ENCODE peak calls at places on chromosomes 16 and 17, in nine cellular contexts. One of them, this sample, is unnamed. For H3K9me3 and H3K4me1, the result is how much of the 10 kb centered on the place peaks cover.

GRCh38 chr17:76547183-76547641 is 7.4 kb downstream of the PRCD start:
- DNase-seq in SK-N-SH: peak
- DNase-seq in right atrium auricular region: peak
- DNase-seq in ovary: peak
- DNase-seq in psoas muscle: no peak
- DNase-seq in A549: peak
- DNase-seq in IMR-90: peak
- DNase-seq in CD8-positive, alpha-beta T cell: peak
- DNase-seq in HCT116: no peak
- DNase-seq in this sample: peak

GRCh38 chr16:23362460-23363317 is 60.6 kb downstream of the SCNN1B start:
- DNase-seq in SK-N-SH: no peak
- DNase-seq in right atrium auricular region: no peak
- DNase-seq in ovary: peak
- DNase-seq in psoas muscle: no peak
- DNase-seq in A549: peak
- DNase-seq in IMR-90: no peak
- DNase-seq in CD8-positive, alpha-beta T cell: no peak
- DNase-seq in HCT116: no peak
- DNase-seq in this sample: no peak

GRCh38 chr17:74758846-74759163 is 10.4 kb downstream of the NHERF1 start:
- DNase-seq in SK-N-SH: peak
- DNase-seq in right atrium auricular region: no peak
- DNase-seq in ovary: no peak
- DNase-seq in psoas muscle: no peak
- DNase-seq in A549: no peak
- DNase-seq in IMR-90: peak
- DNase-seq in CD8-positive, alpha-beta T cell: peak
- DNase-seq in HCT116: no peak
- DNase-seq in this sample: peak

GRCh38 chr17:66301418-66301863 is 972 bp upstream of the PRKCA start:
- DNase-seq in SK-N-SH: no peak
- DNase-seq in right atrium auricular region: no peak
- DNase-seq in ovary: no peak
- DNase-seq in psoas muscle: no peak
- DNase-seq in A549: no peak
- DNase-seq in IMR-90: no peak
- DNase-seq in CD8-positive, alpha-beta T cell: no peak
- DNase-seq in HCT116: no peak
- DNase-seq in this sample: no peak

GRCh38 chr16:52439171-52439701 is 107.7 kb downstream of the TOX3 start:
- DNase-seq in SK-N-SH: peak
- DNase-seq in right atrium auricular region: no peak
- DNase-seq in ovary: no peak
- DNase-seq in psoas muscle: no peak
- DNase-seq in A549: no peak
- DNase-seq in IMR-90: no peak
- DNase-seq in CD8-positive, alpha-beta T cell: no peak
- DNase-seq in HCT116: no peak
- DNase-seq in this sample: no peak

GRCh38 chr17:54172654-54173316 is 350.1 kb downstream of the KIF2B start:
- DNase-seq in SK-N-SH: no peak
- DNase-seq in right atrium auricular region: no peak
- DNase-seq in ovary: no peak
- DNase-seq in psoas muscle: no peak
- DNase-seq in A549: peak
- DNase-seq in IMR-90: no peak
- DNase-seq in CD8-positive, alpha-beta T cell: no peak
- DNase-seq in HCT116: no peak
- DNase-seq in this sample: no peak

GRCh38 chr17:66369830-66370229 is 67.4 kb downstream of the PRKCA start:
- DNase-seq in SK-N-SH: no peak
- DNase-seq in right atrium auricular region: no peak
- DNase-seq in ovary: no peak
- DNase-seq in psoas muscle: no peak
- DNase-seq in A549: no peak
- DNase-seq in IMR-90: no peak
- DNase-seq in CD8-positive, alpha-beta T cell: no peak
- DNase-seq in HCT116: no peak
- DNase-seq in this sample: no peak

GRCh38 chr17:28818705-28819295 is 23.8 kb downstream of the FAM222B start:
- DNase-seq in SK-N-SH: no peak
- DNase-seq in right atrium auricular region: no peak
- DNase-seq in ovary: no peak
- DNase-seq in psoas muscle: no peak
- DNase-seq in A549: no peak
- DNase-seq in IMR-90: no peak
- DNase-seq in CD8-positive, alpha-beta T cell: no peak
- DNase-seq in HCT116: no peak
- DNase-seq in this sample: no peak

GRCh38 chr17:45127209-45127582 is 5.1 kb downstream of the PLCD3 start:
- DNase-seq in SK-N-SH: no peak
- DNase-seq in right atrium auricular region: no peak
- DNase-seq in ovary: no peak
- DNase-seq in psoas muscle: no peak
- DNase-seq in A549: peak
- DNase-seq in IMR-90: no peak
- DNase-seq in CD8-positive, alpha-beta T cell: no peak
- DNase-seq in HCT116: no peak
- DNase-seq in this sample: no peak

GRCh38 chr16:4690946-4691665 is 2.3 kb upstream of the NUDT16L1 start:
- DNase-seq in SK-N-SH: peak
- DNase-seq in right atrium auricular region: no peak
- DNase-seq in ovary: no peak
- DNase-seq in psoas muscle: peak
- DNase-seq in A549: no peak
- DNase-seq in IMR-90: no peak
- DNase-seq in CD8-positive, alpha-beta T cell: no peak
- DNase-seq in HCT116: no peak
- DNase-seq in this sample: no peak

GRCh38 chr17:67628580-67629013 is 89.1 kb upstream of the NOL11 start:
- DNase-seq in SK-N-SH: peak
- DNase-seq in right atrium auricular region: no peak
- DNase-seq in ovary: no peak
- DNase-seq in psoas muscle: no peak
- DNase-seq in A549: peak
- DNase-seq in IMR-90: no peak
- DNase-seq in CD8-positive, alpha-beta T cell: no peak
- DNase-seq in HCT116: no peak
- DNase-seq in this sample: no peak

GRCh38 chr16:76278976-76279375 is 1.8 kb downstream of the CNTNAP4 start:
- DNase-seq in SK-N-SH: peak
- DNase-seq in right atrium auricular region: no peak
- DNase-seq in ovary: no peak
- DNase-seq in psoas muscle: no peak
- DNase-seq in A549: peak
- DNase-seq in IMR-90: no peak
- DNase-seq in CD8-positive, alpha-beta T cell: no peak
- DNase-seq in HCT116: no peak
- DNase-seq in this sample: no peak

GRCh38 chr17:66716236-66717026 is 118.5 kb upstream of the CACNG5 start:
- DNase-seq in SK-N-SH: no peak
- DNase-seq in right atrium auricular region: peak
- DNase-seq in ovary: no peak
- DNase-seq in psoas muscle: no peak
- DNase-seq in A549: peak
- DNase-seq in IMR-90: peak
- DNase-seq in CD8-positive, alpha-beta T cell: no peak
- DNase-seq in HCT116: no peak
- DNase-seq in this sample: no peak

GRCh38 chr16:66881560-66881959 is 1.2 kb downstream of the PDP2 start:
- DNase-seq in SK-N-SH: no peak
- DNase-seq in right atrium auricular region: no peak
- DNase-seq in ovary: no peak
- DNase-seq in psoas muscle: no peak
- DNase-seq in A549: no peak
- DNase-seq in IMR-90: no peak
- DNase-seq in CD8-positive, alpha-beta T cell: no peak
- DNase-seq in HCT116: no peak
- DNase-seq in this sample: no peak

GRCh38 chr16:51112311-51112710 is 38.8 kb downstream of the SALL1 start:
- DNase-seq in SK-N-SH: no peak
- DNase-seq in right atrium auricular region: no peak
- DNase-seq in ovary: no peak
- DNase-seq in psoas muscle: no peak
- DNase-seq in A549: no peak
- DNase-seq in IMR-90: no peak
- DNase-seq in CD8-positive, alpha-beta T cell: no peak
- DNase-seq in HCT116: no peak
- DNase-seq in this sample: no peak
- H3K9me3 ChIP-seq in SK-N-SH: under half
- H3K9me3 ChIP-seq in right atrium auricular region: under half
- H3K9me3 ChIP-seq in ovary: under half
- H3K9me3 ChIP-seq in psoas muscle: under half
- H3K9me3 ChIP-seq in A549: under half
- H3K9me3 ChIP-seq in IMR-90: under half
- H3K9me3 ChIP-seq in CD8-positive, alpha-beta T cell: under half
- H3K9me3 ChIP-seq in HCT116: under half
- H3K9me3 ChIP-seq in this sample: under half

DNA sequence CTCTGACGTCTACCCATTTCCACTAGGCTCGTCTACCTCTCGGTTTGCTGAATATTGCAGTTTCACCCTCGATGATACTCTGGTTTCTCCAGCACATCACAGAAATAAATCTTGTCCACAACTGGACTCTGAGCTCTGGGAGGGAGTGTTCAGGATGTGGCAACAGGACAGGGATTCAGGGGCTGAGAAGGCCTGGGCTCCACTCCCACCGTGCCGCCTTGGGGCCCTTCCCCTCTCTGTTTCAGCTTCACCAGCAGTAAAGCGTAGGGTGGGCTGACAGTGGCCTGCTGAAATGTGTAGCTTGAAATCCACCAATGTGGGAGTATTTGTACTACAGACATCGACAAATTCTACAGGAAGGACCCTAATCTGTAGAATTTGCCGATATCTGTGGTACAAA is 20.0 kb downstream of the TEKT1 start:
- DNase-seq in SK-N-SH: no peak
- DNase-seq in right atrium auricular region: no peak
- DNase-seq in ovary: no peak
- DNase-seq in psoas muscle: no peak
- DNase-seq in A549: no peak
- DNase-seq in IMR-90: no peak
- DNase-seq in CD8-positive, alpha-beta T cell: no peak
- DNase-seq in HCT116: no peak
- DNase-seq in this sample: no peak
- H3K4me1 ChIP-seq in SK-N-SH: under half
- H3K4me1 ChIP-seq in right atrium auricular region: under half
- H3K4me1 ChIP-seq in ovary: under half
- H3K4me1 ChIP-seq in psoas muscle: under half
- H3K4me1 ChIP-seq in A549: under half
- H3K4me1 ChIP-seq in IMR-90: under half
- H3K4me1 ChIP-seq in CD8-positive, alpha-beta T cell: under half
- H3K4me1 ChIP-seq in HCT116: under half
- H3K4me1 ChIP-seq in this sample: under half

DNA sequence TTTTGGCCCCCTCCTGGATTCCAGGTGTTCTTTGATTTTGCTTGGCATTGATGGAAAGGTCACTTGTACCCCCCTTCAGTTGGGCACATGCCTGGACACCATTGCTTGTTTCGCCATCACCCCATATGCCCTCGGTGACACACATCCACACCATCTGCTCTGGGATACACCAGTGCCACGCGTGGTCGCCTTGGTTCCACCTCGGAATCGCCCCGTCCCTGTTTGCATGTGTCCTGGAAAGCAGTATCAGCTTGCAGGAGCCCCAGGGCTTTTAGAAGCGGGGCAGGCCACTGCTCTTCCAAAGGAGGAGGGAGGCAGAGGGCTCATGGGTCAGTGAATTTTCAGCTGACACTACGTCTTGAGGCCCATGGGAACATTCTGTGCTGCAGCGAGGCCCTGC is 607.9 kb downstream of the KCNJ18 start:
- DNase-seq in SK-N-SH: no peak
- DNase-seq in right atrium auricular region: no peak
- DNase-seq in ovary: no peak
- DNase-seq in psoas muscle: no peak
- DNase-seq in A549: no peak
- DNase-seq in IMR-90: no peak
- DNase-seq in CD8-positive, alpha-beta T cell: no peak
- DNase-seq in HCT116: no peak
- DNase-seq in this sample: no peak
- H3K9me3 ChIP-seq in SK-N-SH: under half
- H3K9me3 ChIP-seq in right atrium auricular region: under half
- H3K9me3 ChIP-seq in ovary: under half
- H3K9me3 ChIP-seq in psoas muscle: under half
- H3K9me3 ChIP-seq in A549: under half
- H3K9me3 ChIP-seq in IMR-90: under half
- H3K9me3 ChIP-seq in CD8-positive, alpha-beta T cell: under half
- H3K9me3 ChIP-seq in HCT116: under half
- H3K9me3 ChIP-seq in this sample: under half

GRCh38 chr17:39665642-39666221 is 583 bp downstream of the TCAP start:
- DNase-seq in SK-N-SH: peak
- DNase-seq in right atrium auricular region: no peak
- DNase-seq in ovary: no peak
- DNase-seq in psoas muscle: peak
- DNase-seq in A549: peak
- DNase-seq in IMR-90: no peak
- DNase-seq in CD8-positive, alpha-beta T cell: no peak
- DNase-seq in HCT116: no peak
- DNase-seq in this sample: no peak
- H3K4me1 ChIP-seq in SK-N-SH: under half
- H3K4me1 ChIP-seq in right atrium auricular region: half or more
- H3K4me1 ChIP-seq in ovary: under half
- H3K4me1 ChIP-seq in psoas muscle: half or more
- H3K4me1 ChIP-seq in A549: half or more
- H3K4me1 ChIP-seq in IMR-90: under half
- H3K4me1 ChIP-seq in CD8-positive, alpha-beta T cell: under half
- H3K4me1 ChIP-seq in HCT116: under half
- H3K4me1 ChIP-seq in this sample: under half

DNA sequence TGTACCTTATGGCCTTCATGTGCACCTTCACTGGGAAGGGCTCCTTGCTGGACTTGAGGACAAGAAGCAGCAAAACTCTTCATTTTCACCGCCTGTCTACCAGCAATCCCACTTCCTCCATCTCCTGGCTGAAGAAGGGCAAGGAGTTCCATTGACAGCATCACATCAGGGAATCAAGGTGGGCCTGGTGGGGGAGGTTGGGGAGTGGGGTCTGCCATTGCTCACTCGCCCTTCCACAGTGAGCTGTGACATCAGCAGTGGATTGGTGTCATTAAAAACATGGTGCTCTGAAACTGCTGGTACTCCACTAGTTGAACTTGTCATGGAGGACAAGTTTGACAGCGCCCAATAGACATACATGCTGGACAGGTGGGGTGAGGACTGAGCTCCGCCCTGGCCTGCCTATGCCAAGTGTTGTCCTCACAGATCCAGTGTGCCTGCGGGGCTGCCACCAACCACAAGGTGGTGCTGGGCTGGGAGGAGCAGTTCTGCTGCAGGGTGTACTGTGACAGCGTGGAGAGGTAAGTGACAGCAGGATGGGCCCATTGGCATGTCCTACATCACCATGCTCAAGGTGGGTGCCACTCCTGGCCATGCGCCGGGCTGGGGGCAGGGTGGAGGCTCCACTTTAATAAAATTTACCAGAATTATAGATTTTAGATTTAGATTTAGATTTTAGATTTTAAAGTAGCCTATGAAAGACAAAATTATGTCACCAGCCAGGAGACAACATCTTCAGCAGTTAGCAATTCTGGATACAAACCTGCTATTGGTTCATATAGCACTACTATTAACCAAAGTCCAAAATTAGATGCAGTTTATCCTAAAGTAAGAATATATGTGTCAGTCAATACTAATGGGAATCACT is 1729.1 kb downstream of the TP53TG3F start:
- DNase-seq in SK-N-SH: peak
- DNase-seq in right atrium auricular region: no peak
- DNase-seq in ovary: no peak
- DNase-seq in psoas muscle: no peak
- DNase-seq in A549: peak
- DNase-seq in IMR-90: no peak
- DNase-seq in CD8-positive, alpha-beta T cell: no peak
- DNase-seq in HCT116: no peak
- DNase-seq in this sample: no peak
- H3K9me3 ChIP-seq in SK-N-SH: under half
- H3K9me3 ChIP-seq in right atrium auricular region: under half
- H3K9me3 ChIP-seq in ovary: under half
- H3K9me3 ChIP-seq in psoas muscle: under half
- H3K9me3 ChIP-seq in A549: under half
- H3K9me3 ChIP-seq in IMR-90: under half
- H3K9me3 ChIP-seq in CD8-positive, alpha-beta T cell: under half
- H3K9me3 ChIP-seq in HCT116: under half
- H3K9me3 ChIP-seq in this sample: under half

This sample was measured in SJSA1.